ENCODE peak calls at places on chromosomes 6 and 20, in six cellular contexts. Y, N, L, X, K and J are unnamed samples.

GRCh38 chr20:49727894-49728885 is 14.5 kb upstream of the B4GALT5 start:
- DNase-seq in K (no peak), N (no peak), Y (no peak), X (no peak), L (no peak), J (no peak)

GRCh38 chr6:101608724-101609123 is 215.2 kb downstream of the GRIK2 start:
- DNase-seq in N (no peak), K (no peak), Y (no peak), X (no peak), L (no peak), J (no peak)

GRCh38 chr6:168828800-168829199 is 387.8 kb downstream of the SMOC2 start:
- DNase-seq in L (no peak), Y (no peak), N (no peak), K (no peak), X (no peak), J (no peak)

GRCh38 chr6:16687045-16687444 is 74.2 kb downstream of the ATXN1 start:
- DNase-seq in X (no peak), Y (no peak), K (no peak), L (no peak), N (no peak), J (no peak)

GRCh38 chr6:43246301-43247114 is 3.2 kb downstream of the TTBK1 start:
- DNase-seq in X (peak), Y (no peak), L (no peak), N (peak), K (peak), J (no peak)

GRCh38 chr20:10982692-10983091 is 308.9 kb upstream of the JAG1 start:
- DNase-seq in L (no peak), N (no peak), K (no peak), X (peak), Y (no peak), J (no peak)

GRCh38 chr6:11241793-11242201 is 9.3 kb upstream of the NEDD9 start:
- DNase-seq in X (peak), Y (no peak), N (no peak), L (no peak), K (no peak), J (no peak)

GRCh38 chr6:5201271-5201670 is 59.5 kb downstream of the LYRM4 start:
- DNase-seq in Y (no peak), N (no peak), L (no peak), K (no peak), X (no peak), J (no peak)

GRCh38 chr6:51466427-51466826 is 621.0 kb downstream of the PKHD1 start:
- DNase-seq in K (no peak), L (no peak), X (no peak), Y (no peak), N (no peak), J (no peak)

GRCh38 chr6:24614048-24614420 is 32.0 kb downstream of the KIAA0319 start:
- DNase-seq in N (no peak), L (no peak), X (no peak), Y (no peak), K (no peak), J (no peak)
- H3K4me3 ChIP-seq in N (no peak), L (no peak), X (no peak), Y (no peak), K (no peak), J (no peak)

GRCh38 chr6:31558318-31558625 is 10.9 kb downstream of the NFKBIL1 start:
- DNase-seq in N (no peak), X (no peak), L (no peak), Y (no peak), K (no peak), J (no peak)
- H3K4me3 ChIP-seq in N (no peak), X (no peak), L (no peak), Y (no peak), K (peak), J (no peak)

GRCh38 chr6:144265061-144265357 is 20.1 kb upstream of the UTRN start:
- DNase-seq in L (no peak), K (no peak), Y (no peak), N (no peak), X (no peak), J (no peak)

GRCh38 chr6:144263786-144264185 is 21.3 kb upstream of the UTRN start:
- DNase-seq in X (no peak), L (no peak), Y (no peak), K (no peak), N (no peak), J (no peak)

GRCh38 chr6:144266091-144266649 is 19.0 kb upstream of the UTRN start:
- DNase-seq in K (no peak), Y (peak), N (peak), L (peak), X (peak), J (peak)

GRCh38 chr6:144265390-144265789 is 19.7 kb upstream of the UTRN start:
- DNase-seq in L (no peak), N (no peak), X (no peak), K (no peak), Y (no peak), J (no peak)

GRCh38 chr6:144264270-144265060 is 20.7 kb upstream of the UTRN start:
- DNase-seq in N (peak), L (peak), K (no peak), X (no peak), Y (no peak), J (no peak)
- H3K4me3 ChIP-seq in N (no peak), L (no peak), K (no peak), X (peak), Y (no peak), J (no peak)

GRCh38 chr6:127564761-127565160 is 12.2 kb upstream of the C6orf58 start:
- DNase-seq in K (no peak), X (no peak), Y (no peak), L (no peak), N (no peak), J (no peak)

GRCh38 chr6:127566119-127566518 is 10.9 kb upstream of the C6orf58 start:
- DNase-seq in N (no peak), Y (no peak), L (no peak), X (no peak), K (no peak), J (no peak)

GRCh38 chr6:127570739-127571389 is 6.1 kb upstream of the C6orf58 start:
- DNase-seq in N (no peak), Y (no peak), X (no peak), L (no peak), K (no peak), J (no peak)

GRCh38 chr6:127567476-127567875 is 9.5 kb upstream of the C6orf58 start:
- DNase-seq in Y (no peak), X (no peak), K (no peak), L (no peak), N (no peak), J (no peak)

DNA sequence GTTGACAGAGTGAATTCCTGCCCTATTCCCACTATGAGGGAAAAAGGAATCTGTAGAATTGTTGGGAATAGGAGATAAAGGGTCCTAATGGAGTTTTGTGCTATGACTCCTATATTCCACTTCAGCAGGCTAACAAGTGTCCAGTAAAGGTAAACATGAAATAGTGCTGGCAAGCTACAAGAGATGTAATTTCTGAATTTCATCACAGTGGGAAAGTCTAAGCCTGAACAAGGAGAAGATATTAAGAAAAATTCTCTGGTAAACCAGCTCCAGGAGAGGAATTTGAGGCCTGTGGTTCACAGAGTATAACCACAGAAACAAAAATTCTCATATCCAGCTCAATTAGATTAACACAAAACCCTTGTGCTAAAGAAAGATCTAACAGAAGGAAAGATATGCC is 10.3 kb upstream of the C6orf58 start:
- DNase-seq in X (no peak), L (no peak), K (no peak), N (no peak), Y (no peak), J (no peak)
- H3K4me3 ChIP-seq in X (no peak), L (no peak), K (no peak), N (no peak), Y (no peak), J (no peak)